ENCODE peak calls at places on chromosomes 2 and 18, in six cellular contexts. P is right lobe of liver, L is cardiac muscle cell, Q is HepG2, S is aorta, J is HFF-Myc. R is an unnamed sample.

GRCh38 chr18:35311506-35311905 is 21.5 kb upstream of the ZSCAN30 start:
- DNase-seq in S (no peak), P (no peak), L (no peak), Q (no peak), J (no peak), R (no peak)

GRCh38 chr2:11320698-11321492 is 23.5 kb downstream of the ROCK2 start:
- DNase-seq in L (no peak), P (no peak), J (no peak), Q (peak; percentile 35), S (no peak), R (no peak)

GRCh38 chr18:22322251-22322691 is 95.4 kb downstream of the CTAGE1 start:
- DNase-seq in L (no peak), J (no peak), S (no peak), Q (no peak), P (no peak), R (no peak)

GRCh38 chr2:40403233-40403841 is 48.6 kb downstream of the SLC8A1 start:
- DNase-seq in L (no peak), S (no peak), P (no peak), J (no peak), Q (no peak), R (no peak)

GRCh38 chr2:85792783-85793441 is 39.1 kb downstream of the ATOH8 start:
- DNase-seq in S (peak; percentile 81), J (peak; percentile 25), Q (no peak), L (no peak), P (no peak), R (peak; percentile 50)

GRCh38 chr18:59696311-59697235 is 650 bp downstream of the CCBE1 start:
- DNase-seq in L (peak; percentile 42), S (no peak), J (no peak), P (no peak), Q (no peak), R (no peak)

GRCh38 chr2:79621252-79621651 is 108.4 kb downstream of the CTNNA2 start:
- DNase-seq in L (no peak), S (no peak), J (no peak), P (no peak), Q (no peak), R (no peak)

GRCh38 chr2:214169736-214170135 is 241.1 kb upstream of the VWC2L start:
- DNase-seq in J (peak; percentile 4), L (no peak), S (no peak), P (no peak), Q (no peak), R (no peak)

GRCh38 chr18:54127759-54128378 is 96.6 kb downstream of the MBD2 start:
- DNase-seq in P (no peak), S (no peak), J (no peak), L (peak; percentile 73), Q (peak; percentile 41), R (no peak)

GRCh38 chr18:24373331-24373730 is 24.3 kb downstream of the OSBPL1A start:
- DNase-seq in J (no peak), S (no peak), P (no peak), Q (no peak), L (no peak), R (no peak)

GRCh38 chr2:128489580-128490273 is 171.1 kb upstream of the HS6ST1 start:
- DNase-seq in L (no peak), J (no peak), P (no peak), S (no peak), Q (no peak), R (no peak)

GRCh38 chr2:216370961-216371633 is 1.2 kb downstream of the MARCHF4 start:
- DNase-seq in P (peak; percentile 22), Q (no peak), S (no peak), J (no peak), L (peak; percentile 38), R (no peak)

GRCh38 chr2:47891369-47892337 is 14.6 kb downstream of the FBXO11 start:
- DNase-seq in L (no peak), P (no peak), J (no peak), S (no peak), Q (no peak), R (no peak)

GRCh38 chr2:24616606-24617005 is 125.6 kb downstream of the NCOA1 start:
- DNase-seq in S (no peak), L (no peak), Q (no peak), J (no peak), P (no peak), R (no peak)

GRCh38 chr18:10923671-10924070 is 225.7 kb downstream of the PIEZO2 start:
- DNase-seq in P (no peak), Q (no peak), S (no peak), J (no peak), L (no peak), R (no peak)

DNA sequence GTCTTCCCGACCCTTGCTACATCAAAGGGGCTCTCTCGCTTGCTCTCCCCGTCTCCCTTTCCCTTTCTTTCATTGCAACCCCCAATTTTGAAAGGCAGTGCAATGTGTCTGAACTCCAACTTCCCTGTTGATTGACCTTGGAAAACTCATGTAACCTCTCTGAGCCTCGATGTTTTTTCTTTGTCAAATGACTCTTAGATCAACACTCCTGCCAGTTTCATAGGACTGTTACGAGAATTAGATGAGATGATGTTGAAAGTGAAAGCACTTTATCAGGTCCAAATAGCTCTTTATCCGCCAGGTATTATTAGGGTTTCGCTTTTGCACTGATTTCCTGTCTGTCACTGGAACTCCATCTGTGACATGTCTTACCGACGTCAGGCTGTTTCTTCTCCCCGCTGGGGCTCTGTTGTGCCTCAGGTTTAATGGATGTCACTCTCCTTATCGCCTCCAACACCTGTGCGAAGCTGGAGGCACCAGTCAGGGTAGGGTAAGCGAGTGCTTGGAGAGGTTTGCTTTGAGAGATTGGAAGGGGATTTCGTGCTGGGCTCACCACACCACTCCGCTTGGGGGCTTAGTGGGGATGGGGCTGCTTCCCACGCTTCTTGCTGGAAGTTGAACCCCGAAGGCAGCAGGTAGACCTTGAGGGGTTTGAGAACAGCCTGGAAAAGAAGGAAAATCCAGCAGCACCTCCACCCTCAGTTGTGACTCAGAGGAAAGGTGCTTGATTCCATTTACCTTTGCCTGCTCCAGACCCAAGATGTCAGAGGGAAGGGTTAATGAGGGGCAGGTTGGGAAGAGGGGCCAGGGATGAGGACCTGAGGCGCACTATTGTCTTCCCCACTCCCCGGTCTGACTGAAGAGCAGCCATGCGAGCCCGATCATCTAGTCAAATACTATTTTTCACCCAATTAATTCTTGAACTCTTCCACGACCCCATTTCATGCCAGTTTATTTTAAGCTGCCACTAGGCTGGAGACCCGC is 4.3 kb downstream of the GAD1 start:
- DNase-seq in J (no peak), P (no peak), S (no peak), Q (no peak), L (no peak), R (no peak)
- H3K4me3 ChIP-seq in J (no peak overlapping the region), P (no peak overlapping the region), S (no peak overlapping the region), Q (no peak overlapping the region), L (no peak overlapping the region), R (no peak overlapping the region)

GRCh38 chr2:160666677-160667061 is 173.1 kb upstream of the RBMS1 start:
- DNase-seq in P (no peak), J (no peak), L (no peak), Q (no peak), S (no peak), R (no peak)
- H3K4me3 ChIP-seq in P (no peak overlapping the region), J (peak overlapping the region; percentile 6), L (no peak overlapping the region), Q (no peak overlapping the region), S (peak overlapping the region; percentile 8), R (no peak overlapping the region)

GRCh38 chr2:69724540-69725159 is 17.3 kb upstream of the ANXA4 start:
- DNase-seq in P (peak; percentile 79), J (peak; percentile 49), L (peak; percentile 90), Q (peak; percentile 77), S (peak; percentile 94), R (peak; percentile 93)
- H3K4me3 ChIP-seq in P (no peak overlapping the region), J (peak overlapping the region; percentile 20), L (peak overlapping the region; percentile 10), Q (peak overlapping the region; percentile 42), S (no peak overlapping the region), R (no peak overlapping the region)

GRCh38 chr2:102424754-102425153 is 1.8 kb downstream of the IL18RAP start:
- DNase-seq in Q (no peak), J (no peak), S (no peak), L (no peak), P (no peak), R (no peak)
- H3K4me3 ChIP-seq in Q (no peak overlapping the region), J (no peak overlapping the region), S (no peak overlapping the region), L (no peak overlapping the region), P (no peak overlapping the region), R (no peak overlapping the region)